ENCODE peak calls at places on chromosome 6, in seven cellular contexts. O is upper lobe of right lung, E is foreskin fibroblast, F is transverse colon, L is heart right ventricle, S is heart left ventricle, H is choroid plexus epithelial cell. W is an unnamed sample.
A peak's percentile ranks its signal among the peaks of the same experiment; 100 is the strongest.

GRCh38 chr6:163454425-163454824 is 39.9 kb downstream of the QKI start:
- DNase-seq in L (no peak), E (no peak), H (no peak), F (no peak), S (no peak), O (no peak), W (no peak)

GRCh38 chr6:144873653-144874378 is 588.7 kb downstream of the UTRN start:
- DNase-seq in O (no peak), E (peak; percentile 32), F (no peak), H (peak; percentile 47), S (no peak), L (no peak), W (no peak)

GRCh38 chr6:130752292-130752691 is 74.9 kb upstream of the SMLR1 start:
- DNase-seq in H (peak; percentile 75), E (peak; percentile 41), L (no peak), O (no peak), S (no peak), F (no peak), W (no peak)

GRCh38 chr6:158854214-158855101 is 35.3 kb upstream of the EZR start:
- DNase-seq in E (no peak), O (no peak), S (no peak), F (no peak), L (no peak), H (peak; percentile 64), W (no peak)

GRCh38 chr6:13336553-13336952 is 8.2 kb upstream of the TBC1D7 start:
- DNase-seq in S (peak; percentile 79), H (peak; percentile 92), E (peak; percentile 81), O (peak; percentile 83), L (peak; percentile 82), F (peak; percentile 79), W (peak; percentile 55)

GRCh38 chr6:47524136-47524840 is 46.7 kb downstream of the CD2AP start:
- DNase-seq in S (no peak), L (no peak), E (no peak), O (no peak), F (no peak), H (peak; percentile 26), W (no peak)

GRCh38 chr6:5214570-5215052 is 46.1 kb downstream of the LYRM4 start:
- DNase-seq in O (no peak), E (peak; percentile 56), H (peak; percentile 93), S (peak; percentile 58), F (peak; percentile 18), L (peak; percentile 60), W (no peak)

GRCh38 chr6:155315516-155315871 is 1.2 kb upstream of the TFB1M start:
- DNase-seq in F (no peak), S (no peak), H (peak; percentile 56), O (no peak), L (no peak), E (peak; percentile 33), W (no peak)

GRCh38 chr6:160042014-160042773 is 73.3 kb downstream of the IGF2R start:
- DNase-seq in O (no peak), S (no peak), E (peak; percentile 55), H (no peak), F (no peak), L (no peak), W (no peak)

GRCh38 chr6:2976571-2977085 is 5.3 kb upstream of the SERPINB6 start:
- DNase-seq in F (no peak), H (peak; percentile 53), E (peak; percentile 79), O (no peak), L (no peak), S (no peak), W (no peak)

GRCh38 chr6:14442250-14442649 is 324.7 kb downstream of the CD83 start:
- DNase-seq in E (no peak), F (no peak), O (no peak), L (no peak), S (no peak), H (no peak), W (no peak)

GRCh38 chr6:132289761-132290160 is 111.5 kb downstream of the MOXD1 start:
- DNase-seq in L (no peak), O (no peak), E (peak; percentile 9), S (no peak), H (no peak), F (no peak), W (no peak)

GRCh38 chr6:7088076-7088742 is 19.6 kb upstream of the RREB1 start:
- DNase-seq in F (no peak), S (no peak), H (no peak), O (no peak), E (no peak), L (no peak), W (no peak)

GRCh38 chr6:7087491-7087979 is 20.2 kb upstream of the RREB1 start:
- DNase-seq in L (no peak), S (no peak), O (no peak), E (no peak), H (no peak), F (peak; percentile 73), W (no peak)

GRCh38 chr6:7085911-7086310 is 21.9 kb upstream of the RREB1 start:
- DNase-seq in F (peak; percentile 26), L (peak; percentile 27), E (peak; percentile 10), H (no peak), O (no peak), S (peak; percentile 53), W (no peak)

GRCh38 chr6:7087066-7087465 is 20.7 kb upstream of the RREB1 start:
- DNase-seq in S (no peak), F (no peak), L (no peak), H (peak; percentile 33), E (no peak), O (no peak), W (no peak)

DNA sequence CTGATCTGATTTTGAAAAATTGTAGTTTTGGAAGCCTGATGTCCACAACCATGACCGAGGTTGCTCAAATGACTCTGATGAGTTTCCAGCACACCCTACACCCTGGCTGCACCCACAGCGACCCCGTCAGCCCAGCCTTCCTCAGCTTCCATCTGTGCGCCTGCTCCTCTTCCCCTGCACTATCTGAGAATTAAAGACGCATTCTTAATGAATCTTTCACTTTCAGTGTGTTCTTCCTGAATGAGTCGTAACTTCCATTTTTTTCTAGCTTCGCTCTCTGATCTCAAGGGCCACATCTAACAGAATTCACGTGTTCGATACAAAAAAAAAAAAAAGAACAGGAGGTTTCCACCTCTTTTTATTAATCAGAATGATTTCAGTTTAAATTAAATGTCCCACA is 21.3 kb upstream of the RREB1 start:
- DNase-seq in E (peak; percentile 11), O (peak; percentile 75), L (no peak), S (peak; percentile 39), H (peak; percentile 31), F (peak; percentile 50), W (no peak)
- TF ChIP-seq CTCF in E (no peak), O (no peak), L (peak; percentile 12), S (no peak), H (no peak), F (no peak), W (peak; percentile 33)

GRCh38 chr6:149455028-149455732 is 29.6 kb downstream of the ZC3H12D start:
- DNase-seq in E (no peak), F (no peak), L (no peak), S (peak; percentile 45), H (no peak), O (no peak), W (no peak)

GRCh38 chr6:149453597-149454340 is 31.0 kb downstream of the ZC3H12D start:
- DNase-seq in L (no peak), F (no peak), E (no peak), H (no peak), S (no peak), O (no peak), W (no peak)

GRCh38 chr6:149452062-149452939 is 32.5 kb downstream of the ZC3H12D start:
- DNase-seq in E (no peak), F (no peak), L (no peak), S (no peak), H (no peak), O (no peak), W (no peak)

GRCh38 chr6:149456311-149457021 is 28.3 kb downstream of the ZC3H12D start:
- DNase-seq in E (no peak), S (no peak), H (no peak), O (no peak), L (no peak), F (no peak), W (no peak)

GRCh38 chr6:149454405-149454848 is 30.4 kb downstream of the ZC3H12D start:
- DNase-seq in H (peak; percentile 97), O (peak; percentile 97), F (peak; percentile 88), E (peak; percentile 96), S (peak; percentile 98), L (peak; percentile 99), W (no peak)
- H3K4me3 ChIP-seq in H (no peak overlapping the region), O (no peak overlapping the region), F (peak overlapping the region; percentile 3), E (no peak overlapping the region), S (peak overlapping the region; percentile 15), L (peak overlapping the region; percentile 12), W (no peak overlapping the region)

DNA sequence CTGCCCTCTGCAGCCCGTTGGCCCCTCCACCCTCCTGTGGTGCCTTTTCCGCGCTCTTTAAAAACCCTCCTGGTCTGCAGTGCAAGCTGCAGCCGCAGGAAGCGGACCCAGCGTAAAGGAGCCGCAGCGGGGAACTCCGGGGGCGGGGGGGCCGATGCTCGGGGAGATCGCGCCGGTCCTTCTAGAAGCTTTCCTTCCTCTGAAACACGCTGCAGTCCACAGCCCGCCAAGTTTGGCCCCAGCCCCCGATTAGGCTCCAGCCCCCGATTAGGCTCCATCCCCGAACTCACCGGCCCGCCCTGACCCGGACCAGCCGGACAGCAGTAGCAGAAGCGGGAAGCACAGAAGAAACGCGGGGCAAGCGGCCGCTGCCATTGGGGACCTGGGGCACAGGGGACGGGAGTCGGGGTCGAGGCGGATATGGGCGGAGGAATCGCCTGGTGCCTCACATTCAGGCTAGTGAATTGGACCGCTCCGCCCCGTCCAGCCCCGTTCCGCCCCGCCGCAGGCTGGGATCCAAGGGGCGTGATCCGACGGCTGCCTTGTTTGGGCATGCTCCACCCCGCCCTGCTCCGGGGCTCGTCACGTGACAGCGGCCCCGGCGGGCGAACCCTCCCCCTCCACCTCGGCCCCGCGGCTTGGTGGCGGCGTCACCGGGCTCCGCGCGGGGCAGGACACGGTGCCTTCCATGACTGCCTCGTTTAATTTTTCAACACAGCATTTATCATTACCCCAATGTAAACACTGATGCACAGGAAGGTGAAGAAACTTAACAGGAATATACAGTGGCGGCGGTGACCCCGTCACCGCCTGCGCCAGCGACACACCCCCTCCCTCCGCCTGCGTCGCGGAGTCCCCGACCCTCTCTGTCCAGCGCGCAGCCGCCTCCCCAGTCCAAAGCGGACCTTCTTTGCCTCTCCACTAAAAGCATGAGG is 20.3 kb downstream of the RAET1L start:
- DNase-seq in O (peak; percentile 97), L (peak; percentile 94), S (peak; percentile 93), H (peak; percentile 83), F (peak; percentile 95), E (peak; percentile 87), W (peak; percentile 43)
- TF ChIP-seq CTCF in O (peak; percentile 8), L (no peak), S (no peak), H (peak; percentile 9), F (no peak), E (no peak), W (no peak)

DNA sequence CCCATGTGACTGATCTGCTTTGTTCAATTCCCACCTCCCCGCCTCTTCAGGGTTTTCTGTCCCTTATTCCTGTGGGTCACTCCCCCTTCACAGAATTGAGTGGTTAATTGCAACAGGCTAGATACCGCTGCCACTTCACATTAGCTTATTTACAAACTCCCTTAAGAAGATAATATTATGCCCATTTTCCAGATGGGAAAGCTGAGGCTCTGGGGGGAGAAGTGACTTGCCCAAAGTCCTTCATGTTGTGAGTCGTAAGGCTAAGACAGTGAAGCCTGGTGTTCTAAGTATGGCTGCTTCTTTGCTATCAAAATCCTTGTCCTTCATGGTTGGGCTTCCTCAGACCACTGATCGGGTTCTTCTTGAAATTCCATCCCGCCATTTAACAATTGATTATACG is 39.9 kb upstream of the PBOV1 start:
- DNase-seq in S (no peak), E (no peak), L (no peak), O (no peak), F (no peak), H (no peak), W (no peak)
- H3K4me3 ChIP-seq in S (no peak overlapping the region), E (no peak overlapping the region), L (no peak overlapping the region), O (no peak overlapping the region), F (no peak overlapping the region), H (no peak overlapping the region), W (no peak overlapping the region)